ENCODE peak calls at places on chromosomes 13 and 19, in six cellular contexts. One of them, this sample, is unnamed.

GRCh38 chr13:102558029-102558428 is 38.8 kb upstream of the TPP2 start:
- DNase-seq in CD8-positive, alpha-beta memory T cell: no peak
- DNase-seq in Caco-2: no peak
- DNase-seq in GM23248: no peak
- DNase-seq in breast epithelium: no peak
- DNase-seq in cardiac muscle cell: no peak
- DNase-seq in this sample: no peak

GRCh38 chr13:92578358-92578757 is 648.2 kb upstream of the GPC6 start:
- DNase-seq in breast epithelium: no peak
- DNase-seq in CD8-positive, alpha-beta memory T cell: no peak
- DNase-seq in Caco-2: no peak
- DNase-seq in GM23248: no peak
- DNase-seq in cardiac muscle cell: no peak
- DNase-seq in this sample: no peak

GRCh38 chr19:33863436-33863835 is 66.8 kb downstream of the KCTD15 start:
- DNase-seq in GM23248: no peak
- DNase-seq in Caco-2: no peak
- DNase-seq in breast epithelium: no peak
- DNase-seq in cardiac muscle cell: no peak
- DNase-seq in CD8-positive, alpha-beta memory T cell: no peak
- DNase-seq in this sample: no peak

GRCh38 chr13:22311734-22312404 is 641.0 kb downstream of the FGF9 start:
- DNase-seq in breast epithelium: no peak
- DNase-seq in GM23248: no peak
- DNase-seq in cardiac muscle cell: no peak
- DNase-seq in CD8-positive, alpha-beta memory T cell: no peak
- DNase-seq in Caco-2: no peak
- DNase-seq in this sample: no peak

GRCh38 chr13:67139551-67139950 is 90.6 kb downstream of the PCDH9 start:
- DNase-seq in Caco-2: no peak
- DNase-seq in breast epithelium: no peak
- DNase-seq in GM23248: no peak
- DNase-seq in CD8-positive, alpha-beta memory T cell: no peak
- DNase-seq in cardiac muscle cell: no peak
- DNase-seq in this sample: no peak

GRCh38 chr19:19211499-19212432 is at the start of gene NCAN:
- DNase-seq in CD8-positive, alpha-beta memory T cell: no peak
- DNase-seq in Caco-2: no peak
- DNase-seq in breast epithelium: no peak
- DNase-seq in cardiac muscle cell: no peak
- DNase-seq in GM23248: no peak
- DNase-seq in this sample: peak; percentile 42

GRCh38 chr19:29583196-29584006 is 22.7 kb upstream of the POP4 start:
- DNase-seq in CD8-positive, alpha-beta memory T cell: no peak
- DNase-seq in cardiac muscle cell: peak; percentile 27
- DNase-seq in breast epithelium: no peak
- DNase-seq in GM23248: peak; percentile 48
- DNase-seq in Caco-2: no peak
- DNase-seq in this sample: no peak

GRCh38 chr19:39351537-39352037 is 9.4 kb downstream of the SAMD4B start:
- DNase-seq in GM23248: peak; percentile 74
- DNase-seq in breast epithelium: no peak
- DNase-seq in CD8-positive, alpha-beta memory T cell: no peak
- DNase-seq in Caco-2: no peak
- DNase-seq in cardiac muscle cell: peak; percentile 8
- DNase-seq in this sample: no peak

GRCh38 chr13:31956944-31957644 is 74.5 kb upstream of the FRY start:
- DNase-seq in GM23248: peak; percentile 20
- DNase-seq in breast epithelium: no peak
- DNase-seq in CD8-positive, alpha-beta memory T cell: no peak
- DNase-seq in Caco-2: no peak
- DNase-seq in cardiac muscle cell: no peak
- DNase-seq in this sample: no peak

GRCh38 chr13:40060318-40061007 is 405.0 kb downstream of the COG6 start:
- DNase-seq in Caco-2: no peak
- DNase-seq in CD8-positive, alpha-beta memory T cell: no peak
- DNase-seq in cardiac muscle cell: peak; percentile 89
- DNase-seq in GM23248: peak; percentile 96
- DNase-seq in breast epithelium: no peak
- DNase-seq in this sample: no peak

GRCh38 chr19:18847516-18848463 is 16.0 kb downstream of the UPF1 start:
- DNase-seq in cardiac muscle cell: peak; percentile 29
- DNase-seq in Caco-2: no peak
- DNase-seq in GM23248: peak; percentile 94
- DNase-seq in CD8-positive, alpha-beta memory T cell: no peak
- DNase-seq in breast epithelium: no peak
- DNase-seq in this sample: no peak

GRCh38 chr19:55674841-55675660 is at the start of gene EPN1:
- DNase-seq in GM23248: peak; percentile 99
- DNase-seq in breast epithelium: peak; percentile 96
- DNase-seq in CD8-positive, alpha-beta memory T cell: peak; percentile 97
- DNase-seq in Caco-2: peak; percentile 98
- DNase-seq in cardiac muscle cell: peak; percentile 98
- DNase-seq in this sample: peak; percentile 92

GRCh38 chr13:113837554-113838355 is 26.1 kb downstream of the GAS6 start:
- DNase-seq in GM23248: peak; percentile 99
- DNase-seq in CD8-positive, alpha-beta memory T cell: no peak
- DNase-seq in cardiac muscle cell: peak; percentile 98
- DNase-seq in breast epithelium: peak; percentile 89
- DNase-seq in Caco-2: peak; percentile 45
- DNase-seq in this sample: peak; percentile 95

GRCh38 chr13:97212540-97213146 is 9.5 kb upstream of the MBNL2 start:
- DNase-seq in CD8-positive, alpha-beta memory T cell: no peak
- DNase-seq in cardiac muscle cell: peak; percentile 62
- DNase-seq in breast epithelium: no peak
- DNase-seq in Caco-2: peak; percentile 65
- DNase-seq in GM23248: peak; percentile 69
- DNase-seq in this sample: no peak

GRCh38 chr19:28472111-28472510 is 740.8 kb downstream of the UQCRFS1 start:
- DNase-seq in GM23248: peak; percentile 57
- DNase-seq in breast epithelium: no peak
- DNase-seq in Caco-2: no peak
- DNase-seq in CD8-positive, alpha-beta memory T cell: no peak
- DNase-seq in cardiac muscle cell: no peak
- DNase-seq in this sample: no peak
- H3K4me1 ChIP-seq in GM23248: peaks cover 33% of the 10 kb centered on the region
- H3K4me1 ChIP-seq in breast epithelium: peaks cover 7% of the 10 kb centered on the region
- H3K4me1 ChIP-seq in Caco-2: no peaks in the 10 kb centered on the region
- H3K4me1 ChIP-seq in CD8-positive, alpha-beta memory T cell: peaks cover 26% of the 10 kb centered on the region
- H3K4me1 ChIP-seq in cardiac muscle cell: no peaks in the 10 kb centered on the region
- H3K4me1 ChIP-seq in this sample: peaks cover 18% of the 10 kb centered on the region

DNA sequence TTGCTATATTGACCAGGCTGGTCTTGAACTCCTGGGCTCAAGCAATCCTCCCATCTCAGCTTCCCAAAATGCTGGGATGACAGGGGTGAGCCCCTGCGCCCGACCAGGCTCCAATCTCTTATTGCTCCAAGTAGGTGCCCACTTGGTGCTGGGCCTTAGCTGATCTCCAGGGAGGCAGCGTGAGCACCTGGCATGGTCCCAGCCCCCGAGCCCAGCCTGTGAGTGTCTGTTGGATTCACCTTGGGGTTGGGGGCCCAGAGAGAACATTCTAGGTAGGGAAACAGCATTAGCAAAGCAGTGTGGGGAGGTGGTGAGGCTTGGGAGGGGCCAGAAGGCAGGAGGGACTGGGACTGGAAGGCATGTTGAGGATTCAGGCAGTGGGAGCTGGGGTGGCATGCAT is 45.5 kb downstream of the DNM2 start:
- DNase-seq in GM23248: no peak
- DNase-seq in breast epithelium: no peak
- DNase-seq in CD8-positive, alpha-beta memory T cell: no peak
- DNase-seq in Caco-2: no peak
- DNase-seq in cardiac muscle cell: no peak
- DNase-seq in this sample: no peak
- H3K4me1 ChIP-seq in GM23248: peaks cover 18% of the 10 kb centered on the region
- H3K4me1 ChIP-seq in breast epithelium: peaks cover 8% of the 10 kb centered on the region
- H3K4me1 ChIP-seq in CD8-positive, alpha-beta memory T cell: peaks cover 65% of the 10 kb centered on the region
- H3K4me1 ChIP-seq in Caco-2: peaks cover 15% of the 10 kb centered on the region
- H3K4me1 ChIP-seq in cardiac muscle cell: no peaks in the 10 kb centered on the region
- H3K4me1 ChIP-seq in this sample: no peaks in the 10 kb centered on the region

GRCh38 chr19:5628919-5629481 is 6.1 kb downstream of the SAFB start:
- DNase-seq in GM23248: no peak
- DNase-seq in Caco-2: no peak
- DNase-seq in cardiac muscle cell: no peak
- DNase-seq in breast epithelium: no peak
- DNase-seq in CD8-positive, alpha-beta memory T cell: no peak
- DNase-seq in this sample: no peak

GRCh38 chr19:5625641-5626040 is 2.8 kb downstream of the SAFB start:
- DNase-seq in cardiac muscle cell: no peak
- DNase-seq in Caco-2: no peak
- DNase-seq in GM23248: no peak
- DNase-seq in CD8-positive, alpha-beta memory T cell: no peak
- DNase-seq in breast epithelium: no peak
- DNase-seq in this sample: no peak

GRCh38 chr19:5631511-5632240 is 8.8 kb downstream of the SAFB start:
- DNase-seq in GM23248: peak; percentile 53
- DNase-seq in breast epithelium: no peak
- DNase-seq in CD8-positive, alpha-beta memory T cell: no peak
- DNase-seq in cardiac muscle cell: peak; percentile 35
- DNase-seq in Caco-2: no peak
- DNase-seq in this sample: no peak

GRCh38 chr19:5627395-5627904 is 4.6 kb downstream of the SAFB start:
- DNase-seq in GM23248: peak; percentile 68
- DNase-seq in breast epithelium: no peak
- DNase-seq in cardiac muscle cell: no peak
- DNase-seq in CD8-positive, alpha-beta memory T cell: no peak
- DNase-seq in Caco-2: no peak
- DNase-seq in this sample: no peak

DNA sequence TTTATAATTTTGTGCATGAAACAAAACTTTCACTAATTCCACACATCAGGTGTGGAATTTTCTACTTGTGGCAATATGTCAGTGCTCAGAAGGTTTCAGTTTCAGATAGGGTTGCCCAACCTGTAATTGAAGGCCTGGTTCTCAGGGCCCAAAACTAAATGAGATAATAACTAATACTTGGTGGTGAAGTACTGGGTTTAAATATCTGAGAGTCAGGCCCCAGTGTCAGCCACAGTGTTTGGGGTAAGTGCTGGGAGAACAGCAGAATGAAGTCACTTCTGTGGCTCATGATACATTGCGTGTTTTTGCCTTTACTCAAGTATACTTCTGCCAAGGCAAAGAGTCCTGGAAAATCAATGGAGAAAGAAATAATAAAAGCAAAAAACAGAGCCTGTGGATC is 5.6 kb downstream of the SAFB start:
- DNase-seq in CD8-positive, alpha-beta memory T cell: no peak
- DNase-seq in breast epithelium: no peak
- DNase-seq in GM23248: peak; percentile 49
- DNase-seq in Caco-2: no peak
- DNase-seq in cardiac muscle cell: no peak
- DNase-seq in this sample: no peak
- H3K4me1 ChIP-seq in CD8-positive, alpha-beta memory T cell: peaks cover 79% of the 10 kb centered on the region
- H3K4me1 ChIP-seq in breast epithelium: peaks cover 31% of the 10 kb centered on the region
- H3K4me1 ChIP-seq in GM23248: peaks cover 48% of the 10 kb centered on the region
- H3K4me1 ChIP-seq in Caco-2: peaks cover 3% of the 10 kb centered on the region
- H3K4me1 ChIP-seq in cardiac muscle cell: peaks cover 7% of the 10 kb centered on the region
- H3K4me1 ChIP-seq in this sample: peaks cover 5% of the 10 kb centered on the region

GRCh38 chr13:44156294-44156658 is 217.3 kb upstream of the SERP2 start:
- DNase-seq in GM23248: no peak
- DNase-seq in CD8-positive, alpha-beta memory T cell: no peak
- DNase-seq in cardiac muscle cell: no peak
- DNase-seq in breast epithelium: no peak
- DNase-seq in Caco-2: no peak
- DNase-seq in this sample: no peak

GRCh38 chr13:44151474-44151873 is 222.2 kb upstream of the SERP2 start:
- DNase-seq in GM23248: no peak
- DNase-seq in cardiac muscle cell: no peak
- DNase-seq in CD8-positive, alpha-beta memory T cell: no peak
- DNase-seq in Caco-2: peak; percentile 34
- DNase-seq in breast epithelium: no peak
- DNase-seq in this sample: no peak

GRCh38 chr13:44149821-44150220 is 223.8 kb upstream of the SERP2 start:
- DNase-seq in Caco-2: no peak
- DNase-seq in GM23248: no peak
- DNase-seq in breast epithelium: no peak
- DNase-seq in CD8-positive, alpha-beta memory T cell: no peak
- DNase-seq in cardiac muscle cell: no peak
- DNase-seq in this sample: no peak

GRCh38 chr13:44155422-44156293 is 218.0 kb upstream of the SERP2 start:
- DNase-seq in cardiac muscle cell: peak; percentile 80
- DNase-seq in GM23248: peak; percentile 69
- DNase-seq in Caco-2: no peak
- DNase-seq in breast epithelium: peak; percentile 57
- DNase-seq in CD8-positive, alpha-beta memory T cell: no peak
- DNase-seq in this sample: no peak

GRCh38 chr13:44153536-44153935 is 220.1 kb upstream of the SERP2 start:
- DNase-seq in cardiac muscle cell: no peak
- DNase-seq in Caco-2: no peak
- DNase-seq in GM23248: no peak
- DNase-seq in CD8-positive, alpha-beta memory T cell: no peak
- DNase-seq in breast epithelium: no peak
- DNase-seq in this sample: no peak
- H3K4me1 ChIP-seq in cardiac muscle cell: peaks cover 19% of the 10 kb centered on the region
- H3K4me1 ChIP-seq in Caco-2: peaks cover 15% of the 10 kb centered on the region
- H3K4me1 ChIP-seq in GM23248: no peaks in the 10 kb centered on the region
- H3K4me1 ChIP-seq in CD8-positive, alpha-beta memory T cell: no peaks in the 10 kb centered on the region
- H3K4me1 ChIP-seq in breast epithelium: no peaks in the 10 kb centered on the region
- H3K4me1 ChIP-seq in this sample: no peaks in the 10 kb centered on the region

GRCh38 chr19:16612631-16613030 is 15.4 kb downstream of the MED26 start:
- DNase-seq in CD8-positive, alpha-beta memory T cell: no peak
- DNase-seq in Caco-2: no peak
- DNase-seq in breast epithelium: no peak
- DNase-seq in cardiac muscle cell: peak; percentile 61
- DNase-seq in GM23248: no peak
- DNase-seq in this sample: no peak
- H3K4me1 ChIP-seq in CD8-positive, alpha-beta memory T cell: peaks cover 35% of the 10 kb centered on the region
- H3K4me1 ChIP-seq in Caco-2: no peaks in the 10 kb centered on the region
- H3K4me1 ChIP-seq in breast epithelium: no peaks in the 10 kb centered on the region
- H3K4me1 ChIP-seq in cardiac muscle cell: peaks cover 7% of the 10 kb centered on the region
- H3K4me1 ChIP-seq in GM23248: peaks cover 17% of the 10 kb centered on the region
- H3K4me1 ChIP-seq in this sample: no peaks in the 10 kb centered on the region

DNA sequence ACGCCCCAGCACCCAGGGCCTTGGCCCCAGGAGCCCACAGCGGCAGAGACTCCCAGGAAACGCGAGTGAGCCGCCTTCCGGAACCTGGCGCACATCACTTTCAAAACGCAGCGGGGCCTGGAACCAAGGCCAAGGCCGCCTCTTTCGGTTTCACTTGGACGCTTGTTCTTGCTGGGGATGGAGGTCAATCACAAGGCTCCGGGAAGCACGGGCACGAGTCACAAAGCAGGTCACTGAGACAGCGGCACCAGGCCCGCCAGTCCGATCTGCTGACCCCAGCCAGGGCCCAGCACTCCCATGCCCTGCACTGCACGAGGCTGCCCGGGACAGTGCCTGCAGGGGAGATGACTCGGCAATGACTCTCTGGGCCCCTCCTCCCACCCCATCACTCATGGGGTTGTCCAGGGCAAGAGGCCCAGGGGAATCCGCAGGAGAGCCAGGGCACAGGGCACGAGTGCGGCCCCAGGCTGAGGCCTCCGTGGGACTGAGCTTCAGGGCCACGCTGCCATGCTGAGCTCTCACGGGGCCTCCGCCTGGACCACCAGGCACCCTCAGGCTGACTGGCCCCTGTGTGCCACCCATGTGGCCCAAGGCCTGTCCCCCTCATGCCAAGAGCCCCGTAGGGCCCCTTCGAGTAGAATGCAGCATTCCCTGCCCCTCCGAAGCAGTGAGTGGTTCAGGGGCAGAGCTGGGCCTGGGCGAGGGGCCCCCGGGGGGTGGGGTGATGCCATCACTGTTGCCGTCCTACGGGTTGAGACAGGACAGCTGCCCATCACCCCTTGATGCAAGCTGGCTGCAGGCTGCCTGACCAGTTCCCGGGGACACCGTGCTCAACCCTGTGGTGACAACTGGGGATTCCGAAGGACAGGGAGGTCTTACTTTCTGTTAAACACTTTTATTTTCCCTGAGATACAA is 4.9 kb downstream of the SBNO2 start:
- DNase-seq in breast epithelium: no peak
- DNase-seq in cardiac muscle cell: peak; percentile 50
- DNase-seq in CD8-positive, alpha-beta memory T cell: no peak
- DNase-seq in Caco-2: no peak
- DNase-seq in GM23248: peak; percentile 90
- DNase-seq in this sample: peak; percentile 71
- H3K4me1 ChIP-seq in breast epithelium: peaks cover 54% of the 10 kb centered on the region
- H3K4me1 ChIP-seq in cardiac muscle cell: peaks cover 20% of the 10 kb centered on the region
- H3K4me1 ChIP-seq in CD8-positive, alpha-beta memory T cell: no peaks in the 10 kb centered on the region
- H3K4me1 ChIP-seq in Caco-2: peaks cover 3% of the 10 kb centered on the region
- H3K4me1 ChIP-seq in GM23248: peaks cover 26% of the 10 kb centered on the region
- H3K4me1 ChIP-seq in this sample: peaks cover 34% of the 10 kb centered on the region

This sample was measured in SJSA1.